ENCODE peak calls at places on chromosomes 6 and 20, in eight cellular contexts. One of them, this sample, is unnamed.

GRCh38 chr6:122696079-122696478 is 83.4 kb upstream of the FABP7 start:
- DNase-seq in body of pancreas: no peak
- DNase-seq in GM12892: no peak
- DNase-seq in prostate gland: no peak
- DNase-seq in lower leg skin: no peak
- DNase-seq in right lobe of liver: no peak
- DNase-seq in esophagus squamous epithelium: no peak
- DNase-seq in A549: no peak
- DNase-seq in this sample: no peak

GRCh38 chr6:25576920-25577319 is 75.1 kb upstream of the SCGN start:
- DNase-seq in GM12892: no peak
- DNase-seq in right lobe of liver: no peak
- DNase-seq in lower leg skin: no peak
- DNase-seq in prostate gland: no peak
- DNase-seq in A549: no peak
- DNase-seq in body of pancreas: peak
- DNase-seq in esophagus squamous epithelium: no peak
- DNase-seq in this sample: no peak

GRCh38 chr20:63133481-63134091 is 82.3 kb downstream of the YTHDF1 start:
- DNase-seq in GM12892: no peak
- DNase-seq in lower leg skin: no peak
- DNase-seq in A549: no peak
- DNase-seq in body of pancreas: peak
- DNase-seq in esophagus squamous epithelium: no peak
- DNase-seq in right lobe of liver: peak
- DNase-seq in prostate gland: no peak
- DNase-seq in this sample: no peak

GRCh38 chr20:11716239-11716944 is 201.3 kb upstream of the BTBD3 start:
- DNase-seq in lower leg skin: no peak
- DNase-seq in prostate gland: no peak
- DNase-seq in right lobe of liver: no peak
- DNase-seq in esophagus squamous epithelium: no peak
- DNase-seq in A549: peak
- DNase-seq in GM12892: no peak
- DNase-seq in body of pancreas: no peak
- DNase-seq in this sample: peak

GRCh38 chr6:94894300-94894699 is 683.0 kb upstream of the MANEA start:
- DNase-seq in right lobe of liver: no peak
- DNase-seq in esophagus squamous epithelium: no peak
- DNase-seq in body of pancreas: no peak
- DNase-seq in GM12892: no peak
- DNase-seq in lower leg skin: no peak
- DNase-seq in prostate gland: no peak
- DNase-seq in A549: no peak
- DNase-seq in this sample: no peak

GRCh38 chr6:125301435-125302391 is at the start of gene HDDC2:
- DNase-seq in GM12892: peak
- DNase-seq in lower leg skin: peak
- DNase-seq in right lobe of liver: peak
- DNase-seq in esophagus squamous epithelium: peak
- DNase-seq in body of pancreas: peak
- DNase-seq in A549: peak
- DNase-seq in prostate gland: peak
- DNase-seq in this sample: peak

GRCh38 chr20:23881371-23881770 is 1.8 kb upstream of the CST5 start:
- DNase-seq in body of pancreas: no peak
- DNase-seq in GM12892: no peak
- DNase-seq in esophagus squamous epithelium: no peak
- DNase-seq in right lobe of liver: no peak
- DNase-seq in lower leg skin: no peak
- DNase-seq in prostate gland: no peak
- DNase-seq in A549: no peak
- DNase-seq in this sample: no peak

GRCh38 chr6:64777941-64778785 is 928.9 kb downstream of the EYS start:
- DNase-seq in A549: no peak
- DNase-seq in body of pancreas: no peak
- DNase-seq in esophagus squamous epithelium: no peak
- DNase-seq in lower leg skin: no peak
- DNase-seq in right lobe of liver: no peak
- DNase-seq in GM12892: no peak
- DNase-seq in prostate gland: no peak
- DNase-seq in this sample: no peak

GRCh38 chr20:8062781-8063180 is 43.2 kb upstream of the TMX4 start:
- DNase-seq in prostate gland: no peak
- DNase-seq in body of pancreas: no peak
- DNase-seq in esophagus squamous epithelium: no peak
- DNase-seq in A549: no peak
- DNase-seq in lower leg skin: no peak
- DNase-seq in right lobe of liver: no peak
- DNase-seq in GM12892: no peak
- DNase-seq in this sample: no peak

GRCh38 chr6:154506108-154506507 is 4.4 kb downstream of the CNKSR3 start:
- DNase-seq in A549: no peak
- DNase-seq in body of pancreas: peak
- DNase-seq in esophagus squamous epithelium: no peak
- DNase-seq in GM12892: no peak
- DNase-seq in right lobe of liver: no peak
- DNase-seq in prostate gland: no peak
- DNase-seq in lower leg skin: no peak
- DNase-seq in this sample: no peak

GRCh38 chr6:110517601-110518280 is 41.3 kb upstream of the SLC22A16 start:
- DNase-seq in lower leg skin: no peak
- DNase-seq in GM12892: no peak
- DNase-seq in right lobe of liver: no peak
- DNase-seq in prostate gland: no peak
- DNase-seq in esophagus squamous epithelium: no peak
- DNase-seq in body of pancreas: no peak
- DNase-seq in A549: no peak
- DNase-seq in this sample: no peak

GRCh38 chr20:24768977-24769675 is 179.9 kb upstream of the CST7 start:
- DNase-seq in GM12892: no peak
- DNase-seq in lower leg skin: peak
- DNase-seq in body of pancreas: no peak
- DNase-seq in prostate gland: no peak
- DNase-seq in A549: no peak
- DNase-seq in right lobe of liver: no peak
- DNase-seq in esophagus squamous epithelium: no peak
- DNase-seq in this sample: no peak

GRCh38 chr20:41182296-41183212 is 45.2 kb downstream of the PLCG1 start:
- DNase-seq in lower leg skin: peak
- DNase-seq in esophagus squamous epithelium: no peak
- DNase-seq in right lobe of liver: no peak
- DNase-seq in GM12892: no peak
- DNase-seq in body of pancreas: no peak
- DNase-seq in A549: no peak
- DNase-seq in prostate gland: no peak
- DNase-seq in this sample: no peak

GRCh38 chr6:79672631-79673065 is 41.5 kb downstream of the SH3BGRL2 start:
- DNase-seq in esophagus squamous epithelium: no peak
- DNase-seq in A549: peak
- DNase-seq in lower leg skin: no peak
- DNase-seq in GM12892: no peak
- DNase-seq in right lobe of liver: no peak
- DNase-seq in body of pancreas: no peak
- DNase-seq in prostate gland: no peak
- DNase-seq in this sample: no peak

GRCh38 chr20:24816907-24817306 is 132.2 kb upstream of the CST7 start:
- DNase-seq in body of pancreas: no peak
- DNase-seq in lower leg skin: no peak
- DNase-seq in right lobe of liver: no peak
- DNase-seq in A549: no peak
- DNase-seq in esophagus squamous epithelium: no peak
- DNase-seq in GM12892: no peak
- DNase-seq in prostate gland: no peak
- DNase-seq in this sample: no peak

GRCh38 chr20:21189761-21190523 is 64.1 kb downstream of the KIZ start:
- DNase-seq in right lobe of liver: no peak
- DNase-seq in body of pancreas: no peak
- DNase-seq in lower leg skin: no peak
- DNase-seq in GM12892: no peak
- DNase-seq in esophagus squamous epithelium: no peak
- DNase-seq in A549: no peak
- DNase-seq in prostate gland: no peak
- DNase-seq in this sample: no peak

DNA sequence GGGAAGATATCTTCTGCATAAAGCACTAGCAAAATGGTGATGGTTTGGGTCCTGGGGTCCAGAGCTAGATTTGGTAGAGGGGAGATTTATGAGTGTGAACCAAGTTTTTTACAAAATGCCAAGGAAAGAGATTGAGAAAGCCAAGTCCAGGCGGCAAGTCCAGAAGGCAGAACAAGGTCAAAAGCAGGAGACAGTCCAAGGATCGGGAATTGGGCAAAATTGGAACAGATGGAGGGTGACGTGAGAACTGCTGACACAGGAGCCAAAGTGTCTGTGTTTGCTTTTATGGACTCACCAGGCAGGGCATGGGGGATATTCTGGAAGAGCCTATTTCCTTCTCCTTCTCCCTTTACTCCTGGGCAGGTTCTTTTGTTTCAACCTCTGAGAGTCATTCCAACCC is 4.1 kb downstream of the NHLRC1 start:
- DNase-seq in prostate gland: no peak
- DNase-seq in body of pancreas: peak
- DNase-seq in GM12892: no peak
- DNase-seq in right lobe of liver: peak
- DNase-seq in lower leg skin: no peak
- DNase-seq in esophagus squamous epithelium: no peak
- DNase-seq in A549: no peak
- DNase-seq in this sample: no peak
- TF ChIP-seq POLR2A in prostate gland: no peak
- TF ChIP-seq POLR2A in body of pancreas: no peak
- TF ChIP-seq POLR2A in GM12892: no peak
- TF ChIP-seq POLR2A in right lobe of liver: no peak
- TF ChIP-seq POLR2A in lower leg skin: no peak
- TF ChIP-seq POLR2A in esophagus squamous epithelium: no peak
- TF ChIP-seq POLR2A in A549: no peak
- TF ChIP-seq POLR2A in this sample: no peak

DNA sequence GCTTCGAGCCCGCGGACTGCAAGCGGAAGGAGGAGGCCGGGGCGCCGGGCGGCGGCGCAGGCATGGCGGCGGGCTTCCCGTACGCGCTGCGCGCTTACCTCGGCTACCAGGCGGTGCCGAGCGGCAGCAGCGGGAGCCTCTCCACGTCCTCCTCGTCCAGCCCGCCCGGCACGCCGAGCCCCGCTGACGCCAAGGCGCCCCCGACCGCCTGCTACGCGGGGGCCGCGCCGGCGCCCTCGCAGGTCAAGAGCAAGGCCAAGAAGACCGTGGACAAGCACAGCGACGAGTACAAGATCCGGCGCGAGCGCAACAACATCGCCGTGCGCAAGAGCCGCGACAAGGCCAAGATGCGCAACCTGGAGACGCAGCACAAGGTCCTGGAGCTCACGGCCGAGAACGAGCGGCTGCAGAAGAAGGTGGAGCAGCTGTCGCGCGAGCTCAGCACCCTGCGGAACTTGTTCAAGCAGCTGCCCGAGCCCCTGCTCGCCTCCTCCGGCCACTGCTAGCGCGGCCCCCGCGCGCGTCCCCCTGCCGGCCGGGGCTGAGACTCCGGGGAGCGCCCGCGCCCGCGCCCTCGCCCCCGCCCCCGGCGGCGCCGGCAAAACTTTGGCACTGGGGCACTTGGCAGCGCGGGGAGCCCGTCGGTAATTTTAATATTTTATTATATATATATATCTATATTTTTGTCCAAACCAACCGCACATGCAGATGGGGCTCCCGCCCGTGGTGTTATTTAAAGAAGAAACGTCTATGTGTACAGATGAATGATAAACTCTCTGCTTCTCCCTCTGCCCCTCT is 1.1 kb downstream of the CEBPB start:
- DNase-seq in body of pancreas: peak
- DNase-seq in esophagus squamous epithelium: peak
- DNase-seq in A549: no peak
- DNase-seq in lower leg skin: peak
- DNase-seq in right lobe of liver: peak
- DNase-seq in GM12892: peak
- DNase-seq in prostate gland: peak
- DNase-seq in this sample: no peak
- TF ChIP-seq POLR2A in body of pancreas: no peak
- TF ChIP-seq POLR2A in esophagus squamous epithelium: peak
- TF ChIP-seq POLR2A in A549: peak
- TF ChIP-seq POLR2A in lower leg skin: no peak
- TF ChIP-seq POLR2A in right lobe of liver: peak
- TF ChIP-seq POLR2A in GM12892: no peak
- TF ChIP-seq POLR2A in prostate gland: no peak
- TF ChIP-seq POLR2A in this sample: peak

GRCh38 chr6:52261229-52261628 is 16.9 kb upstream of the IL17F start:
- DNase-seq in body of pancreas: no peak
- DNase-seq in prostate gland: no peak
- DNase-seq in lower leg skin: no peak
- DNase-seq in right lobe of liver: no peak
- DNase-seq in GM12892: no peak
- DNase-seq in esophagus squamous epithelium: no peak
- DNase-seq in A549: no peak
- DNase-seq in this sample: no peak

GRCh38 chr6:52262620-52263344 is 18.5 kb upstream of the IL17F start:
- DNase-seq in GM12892: no peak
- DNase-seq in esophagus squamous epithelium: no peak
- DNase-seq in right lobe of liver: no peak
- DNase-seq in A549: no peak
- DNase-seq in lower leg skin: no peak
- DNase-seq in prostate gland: no peak
- DNase-seq in body of pancreas: no peak
- DNase-seq in this sample: no peak

GRCh38 chr6:52255434-52255833 is 11.1 kb upstream of the IL17F start:
- DNase-seq in right lobe of liver: no peak
- DNase-seq in prostate gland: no peak
- DNase-seq in lower leg skin: no peak
- DNase-seq in GM12892: no peak
- DNase-seq in body of pancreas: no peak
- DNase-seq in esophagus squamous epithelium: no peak
- DNase-seq in A549: no peak
- DNase-seq in this sample: no peak

GRCh38 chr6:52263709-52264320 is 19.5 kb upstream of the IL17F start:
- DNase-seq in A549: peak
- DNase-seq in lower leg skin: no peak
- DNase-seq in esophagus squamous epithelium: no peak
- DNase-seq in prostate gland: peak
- DNase-seq in right lobe of liver: peak
- DNase-seq in body of pancreas: peak
- DNase-seq in GM12892: peak
- DNase-seq in this sample: peak

DNA sequence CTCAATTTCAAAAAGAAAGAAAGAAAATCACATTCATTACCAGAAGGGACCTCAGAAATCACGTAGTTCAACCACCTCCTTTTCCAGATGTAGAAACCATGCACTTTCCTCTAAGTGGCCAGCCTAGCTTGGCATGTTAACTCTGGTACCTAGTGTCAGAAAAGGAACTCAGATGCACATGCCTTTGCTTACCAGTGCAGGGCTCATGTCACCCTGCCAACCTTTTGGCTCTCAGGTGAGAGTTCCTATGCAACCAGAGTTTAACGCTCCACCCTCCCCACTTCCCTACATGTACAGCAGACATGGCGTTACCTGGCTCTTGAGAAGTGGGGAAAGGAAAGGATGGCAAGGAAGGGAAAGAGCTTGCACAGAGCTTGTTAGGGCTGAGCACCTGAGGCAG is 16.3 kb upstream of the IL17F start:
- DNase-seq in A549: no peak
- DNase-seq in right lobe of liver: no peak
- DNase-seq in GM12892: no peak
- DNase-seq in prostate gland: no peak
- DNase-seq in esophagus squamous epithelium: no peak
- DNase-seq in lower leg skin: no peak
- DNase-seq in body of pancreas: no peak
- DNase-seq in this sample: no peak
- TF ChIP-seq POLR2A in A549: no peak
- TF ChIP-seq POLR2A in right lobe of liver: no peak
- TF ChIP-seq POLR2A in GM12892: no peak
- TF ChIP-seq POLR2A in prostate gland: no peak
- TF ChIP-seq POLR2A in esophagus squamous epithelium: no peak
- TF ChIP-seq POLR2A in lower leg skin: no peak
- TF ChIP-seq POLR2A in body of pancreas: no peak
- TF ChIP-seq POLR2A in this sample: no peak

GRCh38 chr6:34696189-34696738 is 303 bp downstream of the ILRUN start:
- DNase-seq in prostate gland: no peak
- DNase-seq in right lobe of liver: no peak
- DNase-seq in esophagus squamous epithelium: no peak
- DNase-seq in lower leg skin: peak
- DNase-seq in body of pancreas: peak
- DNase-seq in A549: no peak
- DNase-seq in GM12892: no peak
- DNase-seq in this sample: peak
- TF ChIP-seq POLR2A in prostate gland: no peak
- TF ChIP-seq POLR2A in right lobe of liver: no peak
- TF ChIP-seq POLR2A in esophagus squamous epithelium: no peak
- TF ChIP-seq POLR2A in lower leg skin: no peak
- TF ChIP-seq POLR2A in body of pancreas: no peak
- TF ChIP-seq POLR2A in A549: no peak
- TF ChIP-seq POLR2A in GM12892: no peak
- TF ChIP-seq POLR2A in this sample: no peak